ENCODE peak calls at places on chromosomes 6 and 20, in eight cellular contexts. K, L, F, X, N, E, C and B are unnamed samples.

GRCh38 chr6:26383624-26384417 is 913 bp downstream of the BTN2A2 start:
- DNase-seq in K (no peak), L (no peak), F (peak), X (peak), N (peak), E (peak), C (peak), B (no peak)

GRCh38 chr6:24666097-24666615 is 543 bp downstream of the TDP2 start:
- DNase-seq in K (peak), L (peak), F (peak), X (peak), N (peak), E (peak), C (peak), B (no peak)

GRCh38 chr20:43751167-43752050 is 24.6 kb upstream of the GTSF1L start:
- DNase-seq in K (peak), L (no peak), F (peak), X (peak), N (peak), E (no peak), C (peak), B (peak)

GRCh38 chr6:150395388-150396009 is 26.7 kb downstream of the IYD start:
- DNase-seq in K (peak), L (no peak), F (peak), X (peak), N (peak), E (peak), C (peak), B (peak)

GRCh38 chr20:19918965-19919329 is 98.2 kb upstream of the NAA20 start:
- DNase-seq in K (no peak), L (no peak), F (peak), X (no peak), N (no peak), E (no peak), C (no peak), B (no peak)

GRCh38 chr20:38180781-38181180 is 15.7 kb upstream of the TGM2 start:
- DNase-seq in K (no peak), L (no peak), F (no peak), X (no peak), N (no peak), E (no peak), C (no peak), B (no peak)

GRCh38 chr6:111521497-111522275 is 38.7 kb upstream of the REV3L start:
- DNase-seq in K (no peak), L (no peak), F (peak), X (no peak), N (no peak), E (no peak), C (no peak), B (no peak)

GRCh38 chr20:51732454-51732791 is 35.8 kb downstream of the ATP9A start:
- DNase-seq in K (no peak), L (no peak), F (peak), X (no peak), N (peak), E (no peak), C (no peak), B (peak)

GRCh38 chr6:147507162-147508072 is 1.1 kb upstream of the SAMD5 start:
- DNase-seq in K (peak), L (peak), F (peak), X (peak), N (no peak), E (peak), C (no peak), B (no peak)

GRCh38 chr6:44152109-44152461 is 6.5 kb upstream of the CAPN11 start:
- DNase-seq in K (no peak), L (no peak), F (no peak), X (no peak), N (no peak), E (no peak), C (no peak), B (no peak)

GRCh38 chr6:106875782-106876321 is 98.7 kb downstream of the CD24 start:
- DNase-seq in K (no peak), L (no peak), F (no peak), X (no peak), N (no peak), E (no peak), C (no peak), B (no peak)

GRCh38 chr20:13457487-13457886 is 181.2 kb downstream of the TASP1 start:
- DNase-seq in K (no peak), L (no peak), F (no peak), X (no peak), N (no peak), E (no peak), C (no peak), B (no peak)

GRCh38 chr6:12369781-12370262 is 79.7 kb downstream of the EDN1 start:
- DNase-seq in K (no peak), L (no peak), F (no peak), X (no peak), N (no peak), E (no peak), C (peak), B (peak)

GRCh38 chr6:144248470-144249301 is 36.4 kb upstream of the UTRN start:
- DNase-seq in K (no peak), L (no peak), F (peak), X (no peak), N (no peak), E (no peak), C (no peak), B (peak)

GRCh38 chr6:107423474-107423873 is 35.9 kb downstream of the PDSS2 start:
- DNase-seq in K (no peak), L (no peak), F (no peak), X (no peak), N (no peak), E (no peak), C (no peak), B (no peak)

GRCh38 chr20:55684578-55684977 is 320.7 kb downstream of the CBLN4 start:
- DNase-seq in K (no peak), L (no peak), F (no peak), X (no peak), N (no peak), E (no peak), C (no peak), B (no peak)

GRCh38 chr20:5544702-5545101 is 205.5 kb upstream of the SHLD1 start:
- DNase-seq in K (no peak), L (no peak), F (no peak), X (no peak), N (no peak), E (no peak), C (no peak), B (no peak)